ENCODE peak calls at places on chromosomes 6 and 20, in nine cellular contexts. K is left ventricle myocardium inferior, L is A549, B is OCI-LY7, O is cardiac fibroblast, C is stomach, U is type B pancreatic cell, N is foreskin fibroblast, I is GM13977. F is an unnamed sample.

GRCh38 chr6:112956696-112957525 is 609.8 kb downstream of the RFPL4B start:
- DNase-seq in K (no peak), L (no peak), B (no peak), O (peak), C (no peak), U (no peak), N (peak), I (no peak), F (no peak)

GRCh38 chr6:46845126-46845525 is 51.9 kb downstream of the MEP1A start:
- DNase-seq in K (no peak), L (no peak), B (no peak), O (no peak), C (no peak), U (no peak), N (no peak), I (no peak), F (no peak)

GRCh38 chr6:143112084-143112768 is 51.5 kb downstream of the AIG1 start:
- DNase-seq in K (no peak), L (no peak), B (no peak), O (no peak), C (no peak), U (no peak), N (no peak), I (no peak), F (no peak)

GRCh38 chr6:163901681-163902080 is 487.2 kb downstream of the QKI start:
- DNase-seq in K (no peak), L (no peak), B (no peak), O (no peak), C (no peak), U (no peak), N (no peak), I (no peak), F (no peak)

GRCh38 chr6:166504100-166504499 is 82.4 kb downstream of the RAMACL start:
- DNase-seq in K (no peak), L (no peak), B (no peak), O (no peak), C (no peak), U (no peak), N (no peak), I (no peak), F (no peak)

GRCh38 chr6:14804444-14805210 is 441.2 kb upstream of the JARID2 start:
- DNase-seq in K (peak), L (no peak), B (no peak), O (peak), C (peak), U (peak), N (peak), I (no peak), F (no peak)

GRCh38 chr6:148758492-148758891 is 11.7 kb downstream of the UST start:
- DNase-seq in K (no peak), L (no peak), B (peak), O (peak), C (no peak), U (no peak), N (no peak), I (peak), F (peak)

GRCh38 chr6:116400376-116400775 is 29.6 kb downstream of the DSE start:
- DNase-seq in K (no peak), L (no peak), B (no peak), O (peak), C (no peak), U (no peak), N (no peak), I (no peak), F (no peak)

GRCh38 chr6:113732384-113732966 is 124.7 kb upstream of the MARCKS start:
- DNase-seq in K (peak), L (no peak), B (no peak), O (peak), C (no peak), U (no peak), N (peak), I (no peak), F (no peak)

GRCh38 chr6:125220712-125221111 is 67.1 kb downstream of the TPD52L1 start:
- DNase-seq in K (peak), L (no peak), B (no peak), O (peak), C (no peak), U (no peak), N (no peak), I (no peak), F (no peak)

GRCh38 chr6:90284236-90284744 is 12.4 kb downstream of the BACH2 start:
- DNase-seq in K (no peak), L (peak), B (no peak), O (peak), C (no peak), U (no peak), N (peak), I (no peak), F (no peak)

GRCh38 chr6:104952911-104953409 is 3.9 kb upstream of the LIN28B start:
- DNase-seq in K (no peak), L (no peak), B (no peak), O (no peak), C (no peak), U (no peak), N (no peak), I (no peak), F (no peak)

GRCh38 chr6:155216312-155217028 is 47.3 kb upstream of the CLDN20 start:
- DNase-seq in K (no peak), L (no peak), B (no peak), O (no peak), C (no peak), U (no peak), N (no peak), I (no peak), F (no peak)

GRCh38 chr6:136550330-136551071 is at the start of gene MAP7:
- DNase-seq in K (peak), L (peak), B (no peak), O (peak), C (peak), U (peak), N (no peak), I (peak), F (peak)

GRCh38 chr6:142763205-142763604 is 181.8 kb downstream of the HIVEP2 start:
- DNase-seq in K (no peak), L (no peak), B (no peak), O (peak), C (no peak), U (no peak), N (peak), I (no peak), F (no peak)

GRCh38 chr6:69398311-69398710 is 398.5 kb downstream of the LMBRD1 start:
- DNase-seq in K (no peak), L (no peak), B (no peak), O (no peak), C (no peak), U (no peak), N (no peak), I (no peak), F (no peak)

GRCh38 chr6:100466410-100467143 is 1.9 kb upstream of the SIM1 start:
- DNase-seq in K (no peak), L (no peak), B (no peak), O (no peak), C (no peak), U (no peak), N (no peak), I (no peak), F (no peak)

GRCh38 chr6:88866856-88867255 is 96.6 kb downstream of the RNGTT start:
- DNase-seq in K (no peak), L (no peak), B (no peak), O (no peak), C (no peak), U (no peak), N (no peak), I (no peak), F (no peak)

GRCh38 chr20:24658920-24659660 is 189.7 kb downstream of the SYNDIG1 start:
- DNase-seq in K (peak), L (no peak), B (no peak), O (no peak), C (no peak), U (no peak), N (no peak), I (no peak), F (no peak)

GRCh38 chr6:139409026-139409425 is 34.6 kb upstream of the CITED2 start:
- DNase-seq in K (no peak), L (no peak), B (no peak), O (peak), C (no peak), U (no peak), N (no peak), I (no peak), F (no peak)

GRCh38 chr6:760982-761955 is 68.3 kb upstream of the EXOC2 start:
- DNase-seq in K (no peak), L (no peak), B (no peak), O (no peak), C (no peak), U (no peak), N (peak), I (no peak), F (no peak)

GRCh38 chr6:106611030-106611429 is 18.3 kb downstream of the RTN4IP1 start:
- DNase-seq in K (no peak), L (no peak), B (no peak), O (no peak), C (no peak), U (no peak), N (no peak), I (no peak), F (no peak)

GRCh38 chr6:144006731-144007454 is 1.2 kb downstream of the PLAGL1 start:
- DNase-seq in K (no peak), L (peak), B (no peak), O (peak), C (no peak), U (no peak), N (peak), I (peak), F (peak)

GRCh38 chr20:37528442-37529213 is 952 bp upstream of the BLCAP start:
- DNase-seq in K (no peak), L (no peak), B (no peak), O (no peak), C (no peak), U (peak), N (no peak), I (no peak), F (no peak)

GRCh38 chr6:77456531-77457248 is 6.6 kb downstream of the HTR1B start:
- DNase-seq in K (no peak), L (no peak), B (no peak), O (peak), C (no peak), U (no peak), N (peak), I (no peak), F (no peak)

DNA sequence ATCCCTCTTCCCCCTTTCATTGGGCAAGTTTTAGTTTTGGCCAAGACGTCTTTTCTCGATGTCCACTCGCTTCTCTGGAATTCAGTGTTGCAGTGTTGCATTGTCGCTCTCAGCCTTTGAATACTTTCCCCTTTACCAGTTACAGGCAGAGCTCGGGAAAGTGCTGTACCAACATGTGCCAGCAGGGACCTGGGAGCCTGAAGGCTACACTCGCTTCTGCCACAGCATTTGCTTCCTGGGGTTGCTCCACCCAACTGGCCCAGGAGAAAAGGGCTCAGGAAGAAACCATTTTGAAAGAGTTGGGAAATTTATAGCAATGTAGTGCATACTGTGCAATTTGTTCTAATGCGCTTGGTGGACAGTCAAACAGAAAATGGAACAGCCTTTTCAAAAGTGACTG is 78.6 kb downstream of the LINC00237 start:
- DNase-seq in K (no peak), L (peak), B (no peak), O (no peak), C (no peak), U (no peak), N (no peak), I (no peak), F (no peak)
- TF ChIP-seq CTCF in K (no peak), L (no peak), B (no peak), O (no peak), C (no peak), U (peak), N (no peak), I (no peak), F (no peak)

DNA sequence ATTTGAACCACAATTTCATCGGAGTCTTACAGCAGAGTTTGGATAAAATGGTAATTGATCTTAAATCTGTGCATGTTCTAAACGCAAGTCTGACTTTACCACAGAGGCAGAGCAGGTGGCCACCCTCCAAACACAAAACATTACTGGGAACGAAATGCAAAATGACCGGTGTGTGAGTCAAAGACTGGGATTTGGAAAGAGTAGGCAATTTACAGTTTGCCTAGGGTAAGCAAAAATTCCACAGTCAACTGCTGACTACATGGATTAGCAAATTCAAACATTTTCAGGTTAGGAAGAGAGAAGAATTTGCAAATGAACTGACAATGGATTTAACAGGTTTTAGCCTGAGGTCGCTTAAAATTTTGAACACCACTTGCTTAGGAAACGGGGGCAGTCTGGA is 444.4 kb downstream of the HDGFL1 start:
- DNase-seq in K (no peak), L (no peak), B (no peak), O (no peak), C (no peak), U (no peak), N (no peak), I (no peak), F (no peak)
- TF ChIP-seq CTCF in K (no peak), L (no peak), B (no peak), O (no peak), C (no peak), U (no peak), N (no peak), I (no peak), F (no peak)

DNA sequence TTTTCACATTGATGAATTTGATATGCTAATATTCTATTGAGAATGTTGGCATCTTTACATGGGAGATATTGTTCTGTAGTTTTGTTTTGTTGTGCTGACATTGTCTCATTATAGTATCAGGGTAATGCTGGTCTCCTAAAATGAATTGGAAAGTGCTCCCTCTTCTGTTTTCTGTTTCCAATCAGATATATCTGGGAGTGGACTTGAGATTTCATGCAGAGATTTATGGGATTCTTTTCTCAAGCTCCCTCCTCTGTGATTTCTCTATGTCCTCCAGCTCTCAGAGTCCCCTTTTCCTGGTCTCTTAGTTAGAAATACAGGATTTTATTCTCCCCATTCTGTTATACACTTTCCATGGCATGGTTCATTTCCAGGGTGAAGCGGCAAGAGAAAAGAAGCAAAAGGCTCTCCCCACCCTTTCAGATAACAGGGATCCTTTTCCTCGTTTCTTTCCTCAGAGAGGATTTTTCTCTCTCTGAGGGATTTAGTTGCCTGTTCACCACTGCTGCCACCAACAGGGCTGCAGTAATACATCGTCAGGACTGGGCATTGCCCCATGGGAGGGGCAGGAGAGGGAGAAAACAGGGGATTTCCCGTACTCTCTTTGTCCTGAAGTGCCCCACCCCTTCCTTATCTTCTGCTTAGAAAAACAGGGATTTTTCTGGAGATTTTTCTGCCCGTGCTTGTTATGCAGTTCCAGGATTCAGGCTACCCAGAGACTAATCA is 59.3 kb upstream of the STMND1 start:
- DNase-seq in K (no peak), L (peak), B (no peak), O (peak), C (no peak), U (no peak), N (peak), I (no peak), F (no peak)
- TF ChIP-seq CTCF in K (peak), L (peak), B (no peak), O (peak), C (no peak), U (peak), N (peak), I (no peak), F (no peak)

GRCh38 chr20:50802289-50802688 is 7.4 kb downstream of the BCAS4 start:
- DNase-seq in K (no peak), L (no peak), B (no peak), O (no peak), C (no peak), U (no peak), N (no peak), I (no peak), F (no peak)
- TF ChIP-seq CTCF in K (no peak), L (no peak), B (no peak), O (no peak), C (no peak), U (no peak), N (no peak), I (no peak), F (no peak)

DNA sequence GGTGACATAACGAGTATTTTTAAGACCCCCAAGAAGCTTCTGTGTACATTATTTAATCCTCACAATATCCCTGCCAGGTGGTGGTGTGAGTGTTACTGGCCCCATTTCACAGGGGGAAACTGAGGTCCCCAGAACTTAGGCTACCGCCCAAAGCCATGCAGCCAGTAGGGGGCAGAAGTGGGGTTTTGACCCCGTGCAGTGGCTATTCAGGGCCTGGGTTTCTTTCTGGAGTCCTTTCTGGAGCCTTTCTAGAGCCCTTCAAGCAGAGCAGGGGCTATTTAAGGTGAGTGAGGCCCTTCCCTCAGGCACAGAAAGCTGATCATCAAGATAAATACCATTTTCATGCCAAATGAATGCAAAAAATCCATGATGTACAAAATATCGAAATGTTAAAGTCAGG is 59.0 kb downstream of the CTCFL start:
- DNase-seq in K (no peak), L (no peak), B (peak), O (no peak), C (no peak), U (no peak), N (no peak), I (no peak), F (no peak)
- TF ChIP-seq CTCF in K (no peak), L (no peak), B (peak), O (peak), C (no peak), U (peak), N (no peak), I (peak), F (peak)

DNA sequence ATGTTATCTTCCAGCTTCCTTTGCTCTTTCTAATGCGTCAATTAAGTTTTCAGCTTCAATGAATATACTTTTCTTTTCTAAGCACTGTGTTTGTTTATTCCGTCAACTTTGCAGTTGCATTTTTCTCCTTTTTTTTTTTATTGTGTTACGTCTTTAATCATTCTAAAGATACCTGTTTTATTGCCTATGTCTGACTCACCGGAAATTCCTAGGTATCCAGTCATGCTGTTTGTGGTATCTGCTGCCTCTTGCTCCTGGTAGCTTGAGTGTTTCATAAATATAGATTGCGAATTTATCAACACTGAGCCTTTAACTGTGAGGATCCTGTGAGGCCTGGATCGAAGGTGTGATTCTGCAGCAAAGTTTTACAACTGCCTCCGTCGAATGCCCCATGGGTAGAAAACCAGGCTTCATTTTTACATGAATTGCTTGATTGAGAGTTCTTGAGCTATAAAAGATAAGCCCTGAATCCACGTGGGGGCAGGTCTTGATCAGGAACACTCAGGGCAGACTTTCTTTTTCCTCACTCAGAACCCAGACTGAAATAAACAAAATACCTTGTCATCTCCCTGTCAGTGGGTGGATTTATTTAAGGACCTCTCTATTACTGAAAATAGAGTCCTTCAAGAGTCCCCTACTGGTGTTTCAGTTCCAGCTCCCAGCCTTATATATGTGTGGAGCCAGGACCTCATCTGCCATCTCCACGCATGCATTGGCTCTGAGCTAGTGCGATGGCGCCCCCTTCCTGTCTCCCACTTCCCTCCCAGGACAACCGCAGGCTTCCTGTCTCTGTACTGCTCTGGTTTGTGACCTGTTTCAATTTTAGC is 60.1 kb upstream of the LRRC1 start:
- DNase-seq in K (peak), L (peak), B (peak), O (peak), C (peak), U (no peak), N (peak), I (peak), F (peak)
- TF ChIP-seq CTCF in K (peak), L (peak), B (peak), O (peak), C (no peak), U (peak), N (peak), I (peak), F (no peak)

GRCh38 chr20:42392417-42392816 is 774.2 kb upstream of the CHD6 start:
- DNase-seq in K (peak), L (no peak), B (no peak), O (no peak), C (no peak), U (no peak), N (no peak), I (no peak), F (no peak)

GRCh38 chr20:42391807-42392206 is 773.6 kb upstream of the CHD6 start:
- DNase-seq in K (no peak), L (no peak), B (no peak), O (no peak), C (no peak), U (no peak), N (no peak), I (no peak), F (no peak)
- TF ChIP-seq CTCF in K (no peak), L (no peak), B (no peak), O (no peak), C (no peak), U (no peak), N (no peak), I (no peak), F (no peak)

DNA sequence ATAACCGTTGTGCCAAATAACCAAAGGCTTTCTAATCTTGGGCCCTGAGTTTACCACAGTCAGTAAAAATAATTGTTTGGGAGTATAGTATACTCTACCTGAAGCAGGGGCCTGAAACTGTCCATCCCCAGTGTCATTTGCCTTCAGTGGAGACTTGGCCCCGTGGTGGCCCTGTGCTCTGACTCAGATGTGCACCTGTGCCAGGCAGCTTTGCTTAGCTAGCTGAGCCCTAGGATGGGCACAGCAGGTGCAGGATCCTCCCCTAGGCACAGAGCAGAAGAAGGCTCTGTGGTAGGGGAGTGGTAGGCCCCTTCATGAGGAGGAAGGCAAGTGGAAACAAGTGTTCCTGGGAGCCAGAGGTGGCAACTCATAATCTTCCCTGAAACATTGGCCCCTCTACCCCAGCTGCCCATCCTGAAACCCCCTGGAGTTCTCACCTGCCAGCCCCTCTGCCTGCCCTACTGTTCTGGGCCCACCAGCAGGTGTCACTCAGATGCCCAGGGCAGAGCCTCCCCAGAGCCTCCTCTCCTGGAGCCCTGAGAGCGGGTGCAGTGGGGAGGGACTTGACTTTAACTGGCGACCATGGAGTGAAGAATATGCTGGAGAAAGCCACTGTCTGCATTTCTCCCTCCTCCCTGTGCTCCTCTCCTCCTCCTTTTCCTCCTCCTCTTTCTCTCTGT is 3.0 kb downstream of the CPNE5 start:
- DNase-seq in K (no peak), L (no peak), B (no peak), O (no peak), C (no peak), U (no peak), N (no peak), I (no peak), F (peak)
- TF ChIP-seq CTCF in K (peak), L (no peak), B (peak), O (no peak), C (no peak), U (no peak), N (peak), I (no peak), F (no peak)

F was measured in GM20000.